ENCODE peak calls at places on chromosomes 16 and 17, in four cellular contexts. Y is IMR-90, A is transverse colon, D is HFFc6. M is an unnamed sample.

GRCh38 chr17:50817142-50817751 is 18.1 kb upstream of the WFIKKN2 start:
- DNase-seq in D (no peak), A (peak; percentile 55), Y (no peak), M (no peak)

GRCh38 chr17:20852541-20853370 is 190.1 kb downstream of the USP22 start:
- DNase-seq in Y (no peak), D (no peak), A (peak; percentile 14), M (no peak)

GRCh38 chr17:83203073-83203471 is 123.7 kb downstream of the METRNL start:
- DNase-seq in D (peak; percentile 97), Y (peak; percentile 94), A (peak; percentile 38), M (no peak)

GRCh38 chr17:73304438-73304837 is 7.4 kb downstream of the CDC42EP4 start:
- DNase-seq in A (no peak), Y (no peak), D (no peak), M (no peak)

GRCh38 chr16:62644030-62644812 is 608.0 kb upstream of the CDH8 start:
- DNase-seq in A (no peak), Y (no peak), D (no peak), M (no peak)

GRCh38 chr16:29662000-29662728 is 883 bp upstream of the SPN start:
- DNase-seq in A (no peak), D (no peak), Y (no peak), M (no peak)

GRCh38 chr16:23256440-23256839 is 45.7 kb upstream of the SCNN1B start:
- DNase-seq in Y (no peak), A (peak; percentile 52), D (no peak), M (no peak)

GRCh38 chr16:12291989-12292759 is 315.6 kb downstream of the SNX29 start:
- DNase-seq in D (no peak), Y (no peak), A (no peak), M (no peak)

GRCh38 chr17:31541559-31541958 is 150.1 kb downstream of the RAB11FIP4 start:
- DNase-seq in D (no peak), Y (no peak), A (no peak), M (no peak)

GRCh38 chr17:5042152-5043022 is 7.2 kb upstream of the SLC52A1 start:
- DNase-seq in A (no peak), D (no peak), Y (no peak), M (no peak)

GRCh38 chr17:55442953-55443683 is 21.5 kb upstream of the MMD start:
- DNase-seq in A (no peak), D (no peak), Y (peak; percentile 72), M (no peak)

GRCh38 chr16:69600202-69600601 is 34.4 kb downstream of the NFAT5 start:
- DNase-seq in A (no peak), D (no peak), Y (no peak), M (no peak)

GRCh38 chr17:49193513-49194296 is 16.7 kb downstream of the GNGT2 start:
- DNase-seq in A (peak; percentile 70), Y (peak; percentile 51), D (peak; percentile 49), M (peak; percentile 97)

GRCh38 chr16:11459722-11460121 is 114.5 kb downstream of the RMI2 start:
- DNase-seq in D (no peak), A (no peak), Y (no peak), M (no peak)

GRCh38 chr17:31296156-31296555 is 883 bp downstream of the OMG start:
- DNase-seq in Y (no peak), A (no peak), D (no peak), M (no peak)

GRCh38 chr17:70120420-70120819 is 45.4 kb downstream of the KCNJ16 start:
- DNase-seq in A (no peak), D (no peak), Y (no peak), M (no peak)

GRCh38 chr17:60900688-60901087 is 223.0 kb downstream of the BCAS3 start:
- DNase-seq in Y (no peak), D (no peak), A (no peak), M (no peak)

GRCh38 chr17:7932483-7932891 is 481 bp downstream of the CNTROB start:
- DNase-seq in A (peak; percentile 43), D (no peak), Y (peak; percentile 21), M (no peak)

GRCh38 chr17:63138713-63139112 is 172.7 kb downstream of the TANC2 start:
- DNase-seq in A (no peak), Y (peak; percentile 57), D (peak; percentile 54), M (no peak)

GRCh38 chr17:67606471-67606870 is 111.3 kb upstream of the NOL11 start:
- DNase-seq in A (peak; percentile 31), D (no peak), Y (peak; percentile 30), M (no peak)

GRCh38 chr16:6682142-6682811 is 650.4 kb upstream of the RBFOX1 start:
- DNase-seq in Y (no peak), D (no peak), A (peak; percentile 26), M (no peak)

GRCh38 chr16:86681440-86681838 is 103.1 kb downstream of the FOXL1 start:
- DNase-seq in A (no peak), Y (no peak), D (no peak), M (no peak)

GRCh38 chr17:3904486-3904885 is 11.6 kb upstream of the CAMKK1 start:
- DNase-seq in D (no peak), A (no peak), Y (no peak), M (no peak)

GRCh38 chr17:64061157-64061898 is 40.9 kb upstream of the ICAM2 start:
- DNase-seq in A (no peak), Y (peak; percentile 36), D (no peak), M (no peak)

GRCh38 chr16:70801611-70802010 is 653 bp upstream of the VAC14 start:
- DNase-seq in A (no peak), Y (no peak), D (no peak), M (no peak)

GRCh38 chr17:36088559-36089376 is 1.2 kb downstream of the CCL3 start:
- DNase-seq in A (no peak), Y (no peak), D (no peak), M (no peak)

GRCh38 chr16:12131755-12132154 is 155.2 kb downstream of the SNX29 start:
- DNase-seq in D (no peak), Y (no peak), A (no peak), M (no peak)

GRCh38 chr17:49028271-49028670 is 31.1 kb downstream of the IGF2BP1 start:
- DNase-seq in D (no peak), Y (no peak), A (no peak), M (no peak)

GRCh38 chr16:79651363-79651762 is 50.8 kb upstream of the MAF start:
- DNase-seq in D (no peak), A (peak; percentile 27), Y (peak; percentile 1), M (peak; percentile 40)

GRCh38 chr17:77076046-77076882 is 64.5 kb upstream of the SEC14L1 start:
- DNase-seq in Y (peak; percentile 9), A (no peak), D (no peak), M (no peak)

GRCh38 chr17:79183221-79184158 is 108.9 kb downstream of the ENGASE start:
- DNase-seq in Y (no peak), D (no peak), A (no peak), M (no peak)
- TF ChIP-seq CTCF in Y (no peak), D (no peak), A (no peak), M (no peak)

DNA sequence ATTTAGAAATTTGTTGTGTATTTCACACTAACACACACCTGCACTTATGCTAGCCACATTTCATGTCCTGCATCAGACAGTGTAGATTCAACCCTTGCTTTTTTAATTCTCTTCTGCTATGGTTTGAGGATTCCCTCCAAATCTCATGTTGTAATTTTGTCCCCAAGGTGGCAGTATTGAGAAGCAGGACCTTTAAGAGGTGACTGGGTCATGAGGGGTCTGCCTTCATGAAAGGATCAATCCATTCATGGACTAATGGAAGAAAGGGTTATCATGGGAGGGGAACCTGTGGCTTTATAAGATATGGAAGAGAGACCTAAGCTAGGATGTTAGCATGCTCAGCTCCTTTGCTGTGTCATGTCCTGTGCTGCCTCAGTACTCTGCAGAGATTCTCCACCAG is 1032.2 kb downstream of the CDH11 start:
- DNase-seq in D (peak; percentile 10), Y (peak; percentile 11), A (no peak), M (no peak)
- TF ChIP-seq CTCF in D (peak; percentile 81), Y (peak; percentile 47), A (peak; percentile 33), M (peak; percentile 80)

GRCh38 chr17:57849874-57850754 is at the start of gene MRPS23:
- DNase-seq in A (peak; percentile 98), D (peak; percentile 99), Y (peak; percentile 99), M (peak; percentile 87)
- TF ChIP-seq CTCF in A (no peak), D (no peak), Y (no peak), M (no peak)

GRCh38 chr17:48023408-48024148 is 14.0 kb downstream of the COPZ2 start:
- DNase-seq in Y (peak; percentile 32), A (peak; percentile 84), D (peak; percentile 79), M (no peak)
- TF ChIP-seq CTCF in Y (peak; percentile 22), A (peak; percentile 34), D (peak; percentile 59), M (no peak)

DNA sequence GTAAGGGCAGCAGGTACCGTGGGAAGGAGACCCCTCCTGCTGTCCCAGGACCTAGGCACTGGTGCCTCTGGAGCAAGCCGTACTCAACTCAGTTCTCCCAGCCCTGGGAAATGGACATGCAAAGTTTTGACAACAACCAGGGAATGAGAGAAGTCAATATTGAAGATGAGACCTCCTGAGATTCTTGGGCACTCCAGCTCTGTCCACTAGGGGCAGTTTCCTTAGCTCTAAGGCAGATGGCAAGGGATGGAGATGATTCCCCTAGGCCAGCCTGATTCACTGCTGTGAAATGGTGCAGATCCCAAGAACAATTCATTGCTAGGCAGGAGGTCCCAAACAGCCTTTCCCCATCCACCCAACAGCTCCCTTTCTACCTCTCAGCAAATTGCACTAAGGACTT is 20.6 kb upstream of the SDR42E2 start:
- DNase-seq in A (no peak), Y (peak; percentile 7), D (peak; percentile 28), M (no peak)
- TF ChIP-seq CTCF in A (peak; percentile 9), Y (peak; percentile 30), D (peak; percentile 75), M (peak; percentile 69)

GRCh38 chr17:1146551-1147265 is 33.1 kb downstream of the ABR start:
- DNase-seq in D (no peak), A (no peak), Y (no peak), M (no peak)

GRCh38 chr17:1150863-1151685 is 28.7 kb downstream of the ABR start:
- DNase-seq in A (no peak), D (no peak), Y (no peak), M (no peak)

GRCh38 chr17:1149869-1150268 is 29.9 kb downstream of the ABR start:
- DNase-seq in D (no peak), Y (no peak), A (no peak), M (no peak)

GRCh38 chr17:1145311-1145986 is 34.3 kb downstream of the ABR start:
- DNase-seq in A (no peak), Y (no peak), D (no peak), M (no peak)

DNA sequence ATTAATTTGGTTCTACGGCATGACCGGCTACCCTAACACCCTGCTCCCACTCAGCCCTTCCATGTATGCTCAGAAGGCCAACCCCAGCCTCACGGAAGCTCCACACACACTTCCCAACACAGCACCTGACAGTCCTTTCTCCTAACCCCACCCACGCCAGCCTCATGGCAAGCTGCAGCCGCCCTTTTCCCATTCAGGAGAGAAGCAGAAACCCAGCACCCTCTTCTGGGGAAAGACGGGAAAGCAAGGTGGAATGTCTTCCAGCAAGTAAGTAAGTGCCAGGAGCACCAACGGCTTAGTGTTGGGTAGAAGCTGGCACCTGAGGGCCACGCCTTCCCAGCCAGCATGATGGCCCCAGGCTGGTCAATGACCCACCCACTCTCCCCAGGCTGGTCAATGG is 32.1 kb downstream of the ABR start:
- DNase-seq in Y (peak; percentile 43), A (peak; percentile 88), D (peak; percentile 43), M (peak; percentile 19)
- TF ChIP-seq CTCF in Y (peak; percentile 44), A (peak; percentile 49), D (peak; percentile 65), M (peak; percentile 81)

M was measured in epithelial cell of proximal tubule.